ENCODE peak calls at places on chromosome 6, in ten cellular contexts. M, D, G, Y, R, V, K, P, T and E are unnamed samples.

GRCh38 chr6:138107078-138107751 is at the start of gene PERP:
- DNase-seq in R (peak; percentile 51), K (peak; percentile 62), V (peak; percentile 42), P (no peak), Y (peak; percentile 80), D (peak; percentile 54), G (no peak), T (peak; percentile 78), M (peak; percentile 63), E (no peak)

GRCh38 chr6:110558575-110558974 is 82.2 kb upstream of the SLC22A16 start:
- DNase-seq in K (no peak), G (no peak), D (peak; percentile 79), R (no peak), P (no peak), V (no peak), Y (no peak), T (no peak), M (no peak), E (no peak)

GRCh38 chr6:45488884-45489283 is 111.2 kb upstream of the SUPT3H start:
- DNase-seq in K (no peak), V (no peak), D (no peak), G (no peak), M (no peak), R (no peak), Y (no peak), P (no peak), T (no peak), E (no peak)

GRCh38 chr6:35650015-35650414 is 38.7 kb downstream of the FKBP5 start:
- DNase-seq in P (no peak), G (no peak), T (no peak), K (no peak), R (no peak), Y (no peak), V (no peak), M (no peak), D (no peak), E (no peak)

GRCh38 chr6:3835055-3835731 is 14.0 kb upstream of the FAM50B start:
- DNase-seq in V (no peak), R (no peak), D (no peak), T (peak; percentile 64), M (no peak), Y (peak; percentile 79), P (no peak), G (no peak), K (no peak), E (no peak)

GRCh38 chr6:134510920-134511319 is 193.0 kb upstream of the SGK1 start:
- DNase-seq in G (no peak), V (no peak), Y (peak; percentile 43), K (no peak), M (no peak), D (no peak), T (no peak), P (no peak), R (no peak), E (no peak)

GRCh38 chr6:33507261-33507660 is 52.9 kb downstream of the ZBTB9 start:
- DNase-seq in M (no peak), R (no peak), G (no peak), D (no peak), P (no peak), T (no peak), Y (no peak), V (no peak), K (no peak), E (no peak)

GRCh38 chr6:5082487-5083306 is 2.4 kb upstream of the PPP1R3G start:
- DNase-seq in M (no peak), D (no peak), V (no peak), P (no peak), T (no peak), K (peak; percentile 98), Y (no peak), G (no peak), R (no peak), E (peak; percentile 89)

GRCh38 chr6:25774120-25774730 is 19.7 kb downstream of the SLC17A4 start:
- DNase-seq in D (no peak), K (no peak), P (no peak), M (no peak), Y (no peak), T (no peak), G (no peak), R (no peak), V (no peak), E (no peak)

GRCh38 chr6:86107985-86108384 is 465.3 kb upstream of the SYNCRIP start:
- DNase-seq in V (no peak), D (peak; percentile 9), M (no peak), Y (no peak), G (no peak), P (no peak), K (no peak), T (no peak), R (no peak), E (no peak)

GRCh38 chr6:106662458-106662857 is 33.1 kb downstream of the QRSL1 start:
- DNase-seq in T (no peak), R (no peak), P (no peak), V (no peak), Y (no peak), G (no peak), D (no peak), M (no peak), K (no peak), E (no peak)

GRCh38 chr6:12801141-12801540 is 84.6 kb downstream of the PHACTR1 start:
- DNase-seq in D (no peak), G (no peak), T (no peak), K (no peak), Y (no peak), R (no peak), P (no peak), V (no peak), M (no peak), E (peak; percentile 33)

GRCh38 chr6:134278000-134278399 is 39.9 kb downstream of the SGK1 start:
- DNase-seq in P (no peak), Y (no peak), D (no peak), T (no peak), K (peak; percentile 32), V (no peak), M (no peak), G (no peak), R (no peak), E (no peak)

GRCh38 chr6:166544294-166544605 is 42.2 kb downstream of the RAMACL start:
- DNase-seq in Y (no peak), T (no peak), G (no peak), V (no peak), P (no peak), M (no peak), D (no peak), R (no peak), K (no peak), E (no peak)

GRCh38 chr6:43627008-43627825 is 1.8 kb downstream of the GTPBP2 start:
- DNase-seq in M (no peak), Y (peak; percentile 92), P (peak; percentile 97), G (no peak), R (no peak), D (peak; percentile 33), K (peak; percentile 98), T (peak; percentile 88), V (no peak), E (peak; percentile 77)

GRCh38 chr6:142737368-142738060 is 207.5 kb downstream of the HIVEP2 start:
- DNase-seq in D (no peak), P (no peak), K (peak; percentile 34), Y (no peak), G (no peak), R (no peak), T (no peak), M (no peak), V (no peak), E (no peak)

GRCh38 chr6:109794201-109794926 is 103.3 kb downstream of the FIG4 start:
- DNase-seq in G (no peak), T (no peak), D (no peak), R (no peak), K (peak; percentile 91), M (no peak), Y (no peak), P (no peak), V (no peak), E (peak; percentile 36)

GRCh38 chr6:149897855-149898744 is at the start of gene RAET1E:
- DNase-seq in D (no peak), K (no peak), V (no peak), G (no peak), T (no peak), R (no peak), Y (no peak), M (no peak), P (no peak), E (no peak)

GRCh38 chr6:136866872-136867416 is 44.6 kb downstream of the PEX7 start:
- DNase-seq in G (no peak), P (no peak), V (no peak), M (no peak), D (no peak), Y (no peak), R (no peak), T (no peak), K (no peak), E (no peak)

GRCh38 chr6:108438918-108439317 is 121.8 kb upstream of the FOXO3 start:
- DNase-seq in D (no peak), V (no peak), Y (peak; percentile 7), T (no peak), M (no peak), G (no peak), P (no peak), K (no peak), R (no peak), E (no peak)

GRCh38 chr6:134619789-134620188 is 301.9 kb upstream of the SGK1 start:
- DNase-seq in G (no peak), M (no peak), R (no peak), V (no peak), T (no peak), Y (no peak), D (no peak), K (peak; percentile 69), P (no peak), E (peak; percentile 60)

GRCh38 chr6:136923116-136923953 is 1.2 kb downstream of the SLC35D3 start:
- DNase-seq in G (no peak), M (no peak), Y (no peak), R (peak; percentile 7), P (no peak), D (no peak), V (no peak), K (no peak), T (no peak), E (no peak)

GRCh38 chr6:73586416-73586974 is 65.7 kb upstream of the EEF1A1 start:
- DNase-seq in K (no peak), Y (peak; percentile 43), D (no peak), M (no peak), T (no peak), V (no peak), G (no peak), P (no peak), R (no peak), E (no peak)

GRCh38 chr6:122818866-122819265 is 29.8 kb downstream of the SMPDL3A start:
- DNase-seq in M (no peak), Y (no peak), R (no peak), T (no peak), D (no peak), P (peak; percentile 51), V (no peak), G (no peak), K (no peak), E (no peak)

GRCh38 chr6:155077784-155078183 is 82.7 kb downstream of the TIAM2 start:
- DNase-seq in P (no peak), V (no peak), Y (peak; percentile 8), K (no peak), T (no peak), R (no peak), G (no peak), D (no peak), M (no peak), E (no peak)

GRCh38 chr6:15715851-15716250 is 53.0 kb upstream of the DTNBP1 start:
- DNase-seq in V (no peak), T (no peak), G (no peak), M (no peak), P (no peak), K (no peak), R (no peak), D (no peak), Y (no peak), E (no peak)

GRCh38 chr6:121142093-121142492 is 192.2 kb downstream of the TBC1D32 start:
- DNase-seq in P (no peak), D (no peak), Y (no peak), R (no peak), V (no peak), K (no peak), T (no peak), M (no peak), G (no peak), E (no peak)

GRCh38 chr6:150492941-150493340 is 106.7 kb upstream of the PLEKHG1 start:
- DNase-seq in R (no peak), M (no peak), G (no peak), Y (no peak), D (no peak), K (no peak), P (no peak), T (no peak), V (no peak), E (peak; percentile 63)